ENCODE peak calls at places on chromosomes 16 and 17, in ten cellular contexts. S is skeletal muscle cell; Y is neuronal stem cell; N is heart right ventricle; D is fibroblast of mammary gland; U is stomach; E is PC-3; L is CD8-positive, alpha-beta memory T cell; H is kidney; C is keratinocyte. F is an unnamed sample.

GRCh38 chr17:31487648-31488263 is 96.3 kb downstream of the RAB11FIP4 start:
- DNase-seq in S (no peak), Y (peak; percentile 79), N (peak; percentile 81), D (no peak), U (peak; percentile 97), E (peak; percentile 90), L (peak; percentile 96), H (peak; percentile 97), C (peak; percentile 75), F (no peak)

GRCh38 chr17:65332375-65332774 is 195.2 kb downstream of the RGS9 start:
- DNase-seq in S (no peak), Y (no peak), N (no peak), D (peak; percentile 61), U (no peak), E (peak; percentile 71), L (no peak), H (no peak), C (no peak), F (peak; percentile 73)

GRCh38 chr16:48384982-48385271 is 286 bp downstream of the SIAH1 start:
- DNase-seq in S (no peak), Y (no peak), N (no peak), D (no peak), U (no peak), E (no peak), L (no peak), H (no peak), C (no peak), F (no peak)

GRCh38 chr17:16283705-16284104 is 66.7 kb downstream of the PIGL start:
- DNase-seq in S (peak; percentile 45), Y (no peak), N (no peak), D (peak; percentile 86), U (no peak), E (peak; percentile 45), L (no peak), H (no peak), C (no peak), F (peak; percentile 56)

GRCh38 chr17:73953206-73954033 is 250.1 kb upstream of the RPL38 start:
- DNase-seq in S (no peak), Y (no peak), N (no peak), D (no peak), U (no peak), E (no peak), L (no peak), H (no peak), C (no peak), F (no peak)

GRCh38 chr17:4444782-4445473 is 11.2 kb downstream of the SPNS3 start:
- DNase-seq in S (no peak), Y (no peak), N (peak; percentile 71), D (no peak), U (peak; percentile 95), E (peak; percentile 71), L (no peak), H (no peak), C (no peak), F (no peak)

GRCh38 chr17:66432558-66432957 is 130.1 kb downstream of the PRKCA start:
- DNase-seq in S (no peak), Y (no peak), N (no peak), D (no peak), U (no peak), E (no peak), L (no peak), H (no peak), C (no peak), F (no peak)

GRCh38 chr17:7563115-7563869 is 1.6 kb downstream of the SENP3 start:
- DNase-seq in S (no peak), Y (no peak), N (no peak), D (no peak), U (no peak), E (no peak), L (no peak), H (no peak), C (no peak), F (no peak)

GRCh38 chr16:70579248-70579647 is 55.6 kb downstream of the SF3B3 start:
- DNase-seq in S (no peak), Y (no peak), N (no peak), D (no peak), U (no peak), E (no peak), L (no peak), H (no peak), C (no peak), F (no peak)

GRCh38 chr17:19590912-19591551 is 57.4 kb downstream of the SLC47A1 start:
- DNase-seq in S (no peak), Y (no peak), N (no peak), D (no peak), U (no peak), E (no peak), L (no peak), H (peak; percentile 47), C (no peak), F (no peak)

GRCh38 chr17:2282297-2282873 is 21.2 kb downstream of the SMG6 start:
- DNase-seq in S (peak; percentile 91), Y (peak; percentile 51), N (no peak), D (peak; percentile 89), U (no peak), E (peak; percentile 70), L (no peak), H (no peak), C (no peak), F (peak; percentile 82)

GRCh38 chr16:31274831-31275816 is 15.3 kb downstream of the ITGAM start:
- DNase-seq in S (no peak), Y (no peak), N (no peak), D (no peak), U (no peak), E (no peak), L (no peak), H (no peak), C (peak; percentile 99), F (no peak)

GRCh38 chr16:70576431-70577255 is 53.0 kb downstream of the SF3B3 start:
- DNase-seq in S (peak; percentile 52), Y (no peak), N (no peak), D (peak; percentile 84), U (no peak), E (peak; percentile 22), L (no peak), H (no peak), C (no peak), F (peak; percentile 96)

GRCh38 chr17:17809527-17810373 is 27.0 kb downstream of the SREBF1 start:
- DNase-seq in S (peak; percentile 35), Y (peak; percentile 76), N (peak; percentile 61), D (peak; percentile 64), U (no peak), E (no peak), L (no peak), H (peak; percentile 90), C (no peak), F (peak; percentile 51)

GRCh38 chr17:17812211-17813054 is 24.4 kb downstream of the SREBF1 start:
- DNase-seq in S (no peak), Y (peak; percentile 79), N (peak; percentile 82), D (peak; percentile 70), U (peak; percentile 79), E (peak; percentile 63), L (peak; percentile 75), H (peak; percentile 86), C (no peak), F (peak; percentile 83)

GRCh38 chr17:17808706-17809432 is 27.9 kb downstream of the SREBF1 start:
- DNase-seq in S (no peak), Y (no peak), N (no peak), D (peak; percentile 63), U (no peak), E (no peak), L (no peak), H (no peak), C (no peak), F (peak; percentile 55)

GRCh38 chr17:17811381-17812210 is 25.2 kb downstream of the SREBF1 start:
- DNase-seq in S (no peak), Y (no peak), N (no peak), D (no peak), U (no peak), E (peak; percentile 43), L (no peak), H (no peak), C (no peak), F (no peak)

GRCh38 chr17:17810374-17811248 is 26.2 kb downstream of the SREBF1 start:
- DNase-seq in S (no peak), Y (no peak), N (peak; percentile 45), D (peak; percentile 49), U (no peak), E (no peak), L (no peak), H (no peak), C (no peak), F (peak; percentile 53)
- H3K4me3 ChIP-seq in S (no peak overlapping the region), Y (no peak overlapping the region), N (no peak overlapping the region), D (no peak overlapping the region), U (peak overlapping the region; percentile 29), E (no peak overlapping the region), L (no peak overlapping the region), H (no peak overlapping the region), C (no peak overlapping the region), F (no peak overlapping the region)

GRCh38 chr16:85575910-85576309 is 37.2 kb upstream of the GSE1 start:
- DNase-seq in S (no peak), Y (no peak), N (no peak), D (no peak), U (no peak), E (no peak), L (no peak), H (no peak), C (no peak), F (no peak)

GRCh38 chr16:85573045-85573695 is 40.0 kb upstream of the GSE1 start:
- DNase-seq in S (no peak), Y (no peak), N (no peak), D (no peak), U (no peak), E (no peak), L (no peak), H (no peak), C (no peak), F (no peak)

GRCh38 chr16:85571813-85572619 is 41.1 kb upstream of the GSE1 start:
- DNase-seq in S (no peak), Y (no peak), N (no peak), D (no peak), U (no peak), E (no peak), L (no peak), H (no peak), C (no peak), F (no peak)

GRCh38 chr16:85574672-85575475 is 38.2 kb upstream of the GSE1 start:
- DNase-seq in S (no peak), Y (no peak), N (no peak), D (no peak), U (peak; percentile 53), E (no peak), L (no peak), H (no peak), C (no peak), F (no peak)

GRCh38 chr16:85573696-85574641 is 39.2 kb upstream of the GSE1 start:
- DNase-seq in S (peak; percentile 76), Y (no peak), N (peak; percentile 82), D (peak; percentile 64), U (no peak), E (no peak), L (no peak), H (peak; percentile 93), C (no peak), F (no peak)
- H3K4me3 ChIP-seq in S (no peak overlapping the region), Y (no peak overlapping the region), N (peak overlapping the region; percentile 4), D (no peak overlapping the region), U (peak overlapping the region; percentile 6), E (no peak overlapping the region), L (no peak overlapping the region), H (peak overlapping the region; percentile 15), C (no peak overlapping the region), F (no peak overlapping the region)

GRCh38 chr17:76262732-76263344 is 2.3 kb upstream of the UBALD2 start:
- DNase-seq in S (no peak), Y (no peak), N (no peak), D (no peak), U (peak; percentile 80), E (peak; percentile 94), L (no peak), H (peak; percentile 80), C (no peak), F (no peak)
- H3K4me3 ChIP-seq in S (no peak overlapping the region), Y (no peak overlapping the region), N (no peak overlapping the region), D (no peak overlapping the region), U (peak overlapping the region; percentile 0), E (peak overlapping the region; percentile 39), L (no peak overlapping the region), H (no peak overlapping the region), C (peak overlapping the region; percentile 45), F (no peak overlapping the region)

GRCh38 chr16:82761858-82762257 is 135.1 kb downstream of the CDH13 start:
- DNase-seq in S (no peak), Y (no peak), N (no peak), D (peak; percentile 18), U (no peak), E (no peak), L (no peak), H (no peak), C (no peak), F (no peak)
- H3K4me3 ChIP-seq in S (peak overlapping the region; percentile 12), Y (no peak overlapping the region), N (no peak overlapping the region), D (no peak overlapping the region), U (no peak overlapping the region), E (no peak overlapping the region), L (no peak overlapping the region), H (peak overlapping the region; percentile 4), C (no peak overlapping the region), F (no peak overlapping the region)

F was measured in foreskin fibroblast.